ENCODE peak calls at places on chromosomes 2 and 18, in ten cellular contexts. G is endothelial cell, Z is DMS153, R is AML-193, T is amniotic stem cell, A is neural crest cell, Q is C1 segment of cervical spinal cord, I is NCI-H1092 treated with DMSO at 0.1 percent for 48 hours, L is HCEC 1CT, N is breast epithelium. O is an unnamed sample.

GRCh38 chr2:86275962-86276361 is 61.5 kb downstream of the REEP1 start:
- DNase-seq in G (no peak), Z (no peak), R (no peak), T (no peak), A (no peak), Q (no peak), I (no peak), L (no peak), N (no peak), O (no peak)

GRCh38 chr2:101883860-101884259 is 107.9 kb upstream of the IL1R2 start:
- DNase-seq in G (no peak), Z (peak), R (peak), T (peak), A (no peak), Q (no peak), I (peak), L (peak), N (no peak), O (no peak)

GRCh38 chr2:23377772-23378171 is 7.2 kb upstream of the KLHL29 start:
- DNase-seq in G (no peak), Z (no peak), R (no peak), T (no peak), A (no peak), Q (no peak), I (no peak), L (no peak), N (no peak), O (no peak)

GRCh38 chr2:204628926-204629661 is 83.8 kb downstream of the PARD3B start:
- DNase-seq in G (no peak), Z (peak), R (no peak), T (no peak), A (no peak), Q (no peak), I (no peak), L (no peak), N (no peak), O (no peak)

GRCh38 chr2:239596298-239596697 is 195.5 kb upstream of the HDAC4 start:
- DNase-seq in G (no peak), Z (no peak), R (no peak), T (no peak), A (no peak), Q (no peak), I (no peak), L (no peak), N (no peak), O (no peak)

GRCh38 chr2:70442301-70443077 is 111.1 kb downstream of the TGFA start:
- DNase-seq in G (no peak), Z (no peak), R (no peak), T (no peak), A (no peak), Q (no peak), I (no peak), L (no peak), N (no peak), O (no peak)

GRCh38 chr2:120892271-120892966 is 156.8 kb downstream of the GLI2 start:
- DNase-seq in G (no peak), Z (no peak), R (no peak), T (no peak), A (no peak), Q (no peak), I (no peak), L (no peak), N (no peak), O (no peak)

GRCh38 chr2:46632349-46632748 is 153.0 kb downstream of the TMEM247 start:
- DNase-seq in G (no peak), Z (no peak), R (peak), T (peak), A (no peak), Q (no peak), I (peak), L (peak), N (no peak), O (no peak)

GRCh38 chr18:13910986-13911385 is 4.3 kb downstream of the MC2R start:
- DNase-seq in G (no peak), Z (no peak), R (no peak), T (no peak), A (no peak), Q (no peak), I (no peak), L (no peak), N (no peak), O (no peak)

GRCh38 chr2:142687509-142687908 is 190.0 kb upstream of the KYNU start:
- DNase-seq in G (no peak), Z (no peak), R (no peak), T (no peak), A (no peak), Q (no peak), I (no peak), L (no peak), N (no peak), O (no peak)

GRCh38 chr18:10565835-10566234 is 40.0 kb downstream of the NAPG start:
- DNase-seq in G (no peak), Z (no peak), R (no peak), T (no peak), A (no peak), Q (no peak), I (no peak), L (no peak), N (no peak), O (no peak)

GRCh38 chr2:117091026-117091425 is 723.5 kb upstream of the DDX18 start:
- DNase-seq in G (no peak), Z (no peak), R (no peak), T (no peak), A (no peak), Q (no peak), I (no peak), L (no peak), N (no peak), O (no peak)

O was measured in LNCaP clone FGC.